ENCODE peak calls at places on chromosome 14, in six cellular contexts. B, G, L, N, M and E are unnamed samples.

GRCh38 chr14:88868558-88869159 is 44.2 kb downstream of the TTC8 start:
- DNase-seq in B (no peak), G (peak), L (peak), N (no peak), M (no peak), E (peak)

GRCh38 chr14:97456497-97456896 is 659.3 kb downstream of the VRK1 start:
- DNase-seq in B (no peak), G (no peak), L (no peak), N (no peak), M (no peak), E (no peak)

GRCh38 chr14:91317381-91318313 is 73.1 kb upstream of the GPR68 start:
- DNase-seq in B (no peak), G (peak), L (no peak), N (no peak), M (peak), E (peak)

GRCh38 chr14:94285158-94285557 is 7.9 kb downstream of the SERPINA10 start:
- DNase-seq in B (no peak), G (no peak), L (no peak), N (no peak), M (no peak), E (no peak)

GRCh38 chr14:92997343-92998061 is 74.6 kb downstream of the CHGA start:
- DNase-seq in B (no peak), G (no peak), L (peak), N (no peak), M (no peak), E (no peak)

GRCh38 chr14:45070215-45070614 is 13.7 kb upstream of the PRPF39 start:
- DNase-seq in B (peak), G (no peak), L (no peak), N (no peak), M (no peak), E (no peak)

GRCh38 chr14:105069887-105070759 is 4.9 kb upstream of the GPR132 start:
- DNase-seq in B (no peak), G (no peak), L (peak), N (no peak), M (no peak), E (no peak)

GRCh38 chr14:35682802-35683201 is 126.3 kb downstream of the RALGAPA1 start:
- DNase-seq in B (no peak), G (no peak), L (no peak), N (no peak), M (no peak), E (no peak)

GRCh38 chr14:50967719-50968266 is 23.5 kb upstream of the PYGL start:
- DNase-seq in B (no peak), G (no peak), L (peak), N (no peak), M (no peak), E (no peak)

GRCh38 chr14:21039059-21039422 is 3.1 kb upstream of the RNASE7 start:
- DNase-seq in B (peak), G (peak), L (peak), N (no peak), M (no peak), E (no peak)

GRCh38 chr14:96191355-96191754 is 13.3 kb upstream of the BDKRB2 start:
- DNase-seq in B (no peak), G (no peak), L (no peak), N (no peak), M (no peak), E (no peak)

GRCh38 chr14:64970776-64971451 is 1.2 kb downstream of the RAB15 start:
- DNase-seq in B (no peak), G (peak), L (peak), N (no peak), M (peak), E (no peak)

GRCh38 chr14:81269100-81269978 is 48.6 kb upstream of the GTF2A1 start:
- DNase-seq in B (peak), G (peak), L (peak), N (peak), M (no peak), E (peak)

GRCh38 chr14:66105819-66106218 is 380.4 kb upstream of the CCDC196 start:
- DNase-seq in B (no peak), G (peak), L (peak), N (no peak), M (no peak), E (no peak)

GRCh38 chr14:89954045-89955021 is at the start of gene EFCAB11:
- DNase-seq in B (peak), G (peak), L (peak), N (peak), M (peak), E (peak)

GRCh38 chr14:104771918-104772706 is 19.2 kb downstream of the SIVA1 start:
- DNase-seq in B (no peak), G (no peak), L (no peak), N (no peak), M (no peak), E (no peak)

GRCh38 chr14:80498533-80498932 is 287.2 kb upstream of the DIO2 start:
- DNase-seq in B (no peak), G (no peak), L (no peak), N (no peak), M (no peak), E (no peak)

GRCh38 chr14:75711134-75711795 is 50.2 kb downstream of the TTLL5 start:
- DNase-seq in B (peak), G (peak), L (peak), N (peak), M (no peak), E (peak)

GRCh38 chr14:41607119-41607785 is 576 bp downstream of the LRFN5 start:
- DNase-seq in B (peak), G (peak), L (peak), N (no peak), M (no peak), E (no peak)
- H3K4me3 ChIP-seq in B (peak), G (peak), L (peak), N (peak), M (no peak), E (no peak)

GRCh38 chr14:102375126-102375525 is 12.4 kb downstream of the TECPR2 start:
- DNase-seq in B (no peak), G (no peak), L (no peak), N (no peak), M (no peak), E (no peak)

GRCh38 chr14:102370305-102370809 is 7.6 kb downstream of the TECPR2 start:
- DNase-seq in B (peak), G (no peak), L (no peak), N (no peak), M (no peak), E (no peak)

GRCh38 chr14:102374264-102374663 is 11.5 kb downstream of the TECPR2 start:
- DNase-seq in B (no peak), G (no peak), L (no peak), N (no peak), M (no peak), E (no peak)

GRCh38 chr14:102373110-102373509 is 10.4 kb downstream of the TECPR2 start:
- DNase-seq in B (no peak), G (no peak), L (no peak), N (no peak), M (no peak), E (no peak)

GRCh38 chr14:102371361-102371760 is 8.6 kb downstream of the TECPR2 start:
- DNase-seq in B (no peak), G (no peak), L (no peak), N (no peak), M (no peak), E (no peak)
- H3K4me3 ChIP-seq in B (no peak), G (no peak), L (no peak), N (no peak), M (no peak), E (no peak)

GRCh38 chr14:100982356-100982755 is 78.8 kb upstream of the RTL1 start:
- DNase-seq in B (no peak), G (no peak), L (no peak), N (no peak), M (no peak), E (no peak)
- H3K4me3 ChIP-seq in B (no peak), G (no peak), L (no peak), N (no peak), M (no peak), E (no peak)

GRCh38 chr14:67513631-67514108 is 19.4 kb upstream of the PLEKHH1 start:
- DNase-seq in B (no peak), G (no peak), L (no peak), N (no peak), M (no peak), E (no peak)
- H3K4me3 ChIP-seq in B (no peak), G (no peak), L (no peak), N (no peak), M (no peak), E (no peak)